ENCODE peak calls at places on chromosomes 4 and X, in seven cellular contexts. G, J, V, D, N, F and S are unnamed samples.

GRCh38 chr4:102217345-102217744 is 127.9 kb downstream of the SLC39A8 start:
- DNase-seq in G (no peak), J (no peak), V (no peak), D (no peak), N (no peak), F (no peak), S (no peak)

GRCh38 chrX:41720125-41720780 is 3.7 kb upstream of the GPR82 start:
- DNase-seq in G (no peak), J (no peak), V (peak), D (no peak), N (no peak), F (no peak), S (peak)

GRCh38 chr4:1628892-1629703 is 55.0 kb downstream of the FAM53A start:
- DNase-seq in G (peak), J (peak), V (peak), D (peak), N (peak), F (peak), S (peak)

GRCh38 chr4:30938956-30939528 is 218.9 kb downstream of the PCDH7 start:
- DNase-seq in G (no peak), J (no peak), V (no peak), D (no peak), N (no peak), F (no peak), S (no peak)

GRCh38 chr4:142408003-142408441 is 438.1 kb downstream of the INPP4B start:
- DNase-seq in G (no peak), J (no peak), V (no peak), D (peak), N (no peak), F (peak), S (no peak)

GRCh38 chr4:108559911-108560310 is 60.5 kb upstream of the RPL34 start:
- DNase-seq in G (no peak), J (no peak), V (no peak), D (no peak), N (no peak), F (no peak), S (no peak)

GRCh38 chrX:22081475-22082092 is 49.5 kb downstream of the PHEX start:
- DNase-seq in G (peak), J (peak), V (peak), D (peak), N (peak), F (peak), S (peak)

GRCh38 chr4:77120888-77121508 is 36.0 kb upstream of the CCNG2 start:
- DNase-seq in G (no peak), J (peak), V (no peak), D (peak), N (no peak), F (peak), S (no peak)

GRCh38 chr4:84673475-84674230 is 90.7 kb downstream of the CDS1 start:
- DNase-seq in G (no peak), J (no peak), V (peak), D (no peak), N (no peak), F (no peak), S (peak)

GRCh38 chr4:854356-854755 is 28.4 kb upstream of the CPLX1 start:
- DNase-seq in G (no peak), J (no peak), V (no peak), D (no peak), N (no peak), F (no peak), S (no peak)

GRCh38 chr4:162804323-162804924 is 362.3 kb downstream of the NAF1 start:
- DNase-seq in G (no peak), J (no peak), V (no peak), D (no peak), N (no peak), F (peak), S (no peak)

GRCh38 chrX:17226736-17227135 is 148.3 kb upstream of the NHS start:
- DNase-seq in G (no peak), J (peak), V (no peak), D (peak), N (no peak), F (peak), S (no peak)

GRCh38 chrX:4382273-4382672 is 668.8 kb upstream of the PRKX start:
- DNase-seq in G (no peak), J (peak), V (no peak), D (no peak), N (no peak), F (no peak), S (no peak)

GRCh38 chrX:136754641-136755040 is 26.1 kb downstream of the ARHGEF6 start:
- DNase-seq in G (no peak), J (no peak), V (no peak), D (no peak), N (no peak), F (no peak), S (no peak)

GRCh38 chrX:54980334-54980733 is 13.7 kb downstream of the PFKFB1 start:
- DNase-seq in G (no peak), J (no peak), V (no peak), D (no peak), N (no peak), F (no peak), S (no peak)

GRCh38 chr4:81319657-81320056 is 104.6 kb upstream of the PRKG2 start:
- DNase-seq in G (no peak), J (no peak), V (no peak), D (no peak), N (no peak), F (no peak), S (no peak)

GRCh38 chr4:8192748-8193738 is 6.0 kb upstream of the SH3TC1 start:
- DNase-seq in G (no peak), J (no peak), V (peak), D (no peak), N (no peak), F (no peak), S (peak)

GRCh38 chrX:132257116-132257515 is 37.9 kb upstream of the RAP2C start:
- DNase-seq in G (no peak), J (no peak), V (peak), D (no peak), N (no peak), F (no peak), S (no peak)

GRCh38 chrX:69161371-69161770 is 3.9 kb downstream of the PJA1 start:
- DNase-seq in G (no peak), J (peak), V (no peak), D (no peak), N (no peak), F (no peak), S (no peak)

GRCh38 chrX:69161786-69162349 is 3.4 kb downstream of the PJA1 start:
- DNase-seq in G (no peak), J (no peak), V (no peak), D (no peak), N (no peak), F (no peak), S (no peak)

GRCh38 chrX:69165116-69165651 is at the start of gene PJA1:
- DNase-seq in G (no peak), J (peak), V (peak), D (peak), N (peak), F (peak), S (peak)

GRCh38 chrX:69163936-69164741 is 1.1 kb downstream of the PJA1 start:
- DNase-seq in G (no peak), J (peak), V (no peak), D (peak), N (no peak), F (no peak), S (peak)

DNA sequence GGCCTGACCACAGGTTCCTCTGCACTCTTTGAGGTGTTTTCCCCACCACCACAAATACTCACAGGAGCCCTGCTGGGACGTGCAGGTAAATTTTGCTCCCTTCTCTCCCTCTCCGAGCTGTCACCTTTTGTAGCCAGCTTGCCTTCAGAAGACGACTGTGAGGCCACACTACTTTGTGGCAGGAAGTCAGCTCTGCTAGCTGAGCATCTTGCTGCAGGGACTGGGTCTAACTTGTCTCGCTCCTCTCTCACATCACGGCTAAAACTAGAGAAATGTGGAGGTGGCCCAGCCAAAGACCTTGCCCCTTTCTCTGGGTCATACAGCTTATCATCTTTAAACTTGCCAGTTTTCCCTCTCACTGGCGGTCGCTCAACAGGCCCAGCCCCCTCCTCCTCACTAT is 2.8 kb downstream of the PJA1 start:
- DNase-seq in G (no peak), J (no peak), V (no peak), D (no peak), N (no peak), F (no peak), S (no peak)
- H2BK5ac ChIP-seq in G (no peak), J (no peak), V (no peak), D (no peak), N (no peak), F (no peak), S (no peak)

GRCh38 chr4:144658908-144659307 is 13.0 kb downstream of the HHIP start:
- DNase-seq in G (no peak), J (no peak), V (peak), D (no peak), N (no peak), F (no peak), S (no peak)

GRCh38 chr4:144658015-144658567 is 12.1 kb downstream of the HHIP start:
- DNase-seq in G (no peak), J (no peak), V (no peak), D (no peak), N (no peak), F (no peak), S (no peak)

GRCh38 chr4:144656857-144657256 is 10.9 kb downstream of the HHIP start:
- DNase-seq in G (no peak), J (no peak), V (peak), D (no peak), N (no peak), F (no peak), S (no peak)

GRCh38 chr4:144654161-144654560 is 8.2 kb downstream of the HHIP start:
- DNase-seq in G (no peak), J (no peak), V (no peak), D (no peak), N (no peak), F (no peak), S (no peak)

DNA sequence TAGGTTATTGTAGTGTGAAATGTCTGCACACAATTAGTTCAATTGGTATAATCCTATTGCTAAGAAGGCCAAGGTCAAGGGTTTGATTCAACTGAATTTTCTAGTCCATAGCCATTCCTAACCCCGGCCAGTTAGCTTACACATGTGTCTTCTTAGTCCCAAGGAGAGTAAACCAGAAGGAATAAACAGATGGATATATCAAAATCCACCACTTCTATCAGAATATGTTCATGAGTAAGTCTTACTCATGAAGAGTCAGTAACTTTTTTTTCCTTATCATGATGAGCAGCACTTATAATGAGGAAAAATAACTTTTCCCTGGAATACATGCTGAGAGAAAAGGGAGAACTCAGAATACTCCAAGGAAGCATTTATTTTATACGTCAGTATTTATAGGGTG is 9.5 kb downstream of the HHIP start:
- DNase-seq in G (no peak), J (no peak), V (peak), D (no peak), N (no peak), F (no peak), S (no peak)
- H3K9ac ChIP-seq in G (no peak), J (no peak), V (no peak), D (no peak), N (no peak), F (no peak), S (no peak)

GRCh38 chr4:128159967-128160366 is 98.9 kb downstream of the LARP1B start:
- DNase-seq in G (no peak), J (no peak), V (peak), D (no peak), N (no peak), F (no peak), S (peak)
- H2BK5ac ChIP-seq in G (no peak), J (no peak), V (peak), D (no peak), N (no peak), F (no peak), S (no peak)

GRCh38 chr4:39362827-39363226 is 3.3 kb downstream of the RFC1 start:
- DNase-seq in G (no peak), J (no peak), V (peak), D (no peak), N (no peak), F (no peak), S (peak)
- H3K9ac ChIP-seq in G (no peak), J (no peak), V (no peak), D (no peak), N (no peak), F (no peak), S (no peak)

DNA sequence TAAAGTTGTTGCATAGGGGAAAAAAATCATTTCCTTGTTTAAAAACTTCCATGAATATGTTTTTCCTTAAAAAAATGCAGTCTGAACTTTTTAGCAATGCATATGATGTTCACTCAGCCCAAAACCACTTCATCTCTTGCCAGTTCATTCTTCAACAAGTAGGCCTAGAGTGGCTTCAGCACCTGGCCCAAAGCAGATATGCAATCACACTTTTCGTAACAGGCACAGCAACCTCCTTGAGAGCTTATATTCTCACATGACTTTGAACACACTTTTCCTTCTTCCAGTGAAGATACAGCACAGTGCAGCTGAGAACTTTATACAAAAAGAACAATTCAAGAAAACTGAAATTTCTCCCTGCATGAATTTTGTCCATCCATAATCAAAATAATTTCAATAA is 128.6 kb downstream of the ADAMTS3 start:
- DNase-seq in G (no peak), J (no peak), V (no peak), D (no peak), N (no peak), F (no peak), S (no peak)
- H2BK5ac ChIP-seq in G (no peak), J (no peak), V (no peak), D (no peak), N (no peak), F (no peak), S (no peak)

GRCh38 chr4:95129708-95130343 is 372.1 kb downstream of the BMPR1B start:
- DNase-seq in G (no peak), J (no peak), V (peak), D (peak), N (no peak), F (peak), S (peak)
- H3K9ac ChIP-seq in G (no peak), J (no peak), V (no peak), D (no peak), N (no peak), F (no peak), S (peak)

GRCh38 chr4:94352996-94353395 is 10.4 kb upstream of the HPGDS start:
- DNase-seq in G (no peak), J (no peak), V (no peak), D (no peak), N (no peak), F (no peak), S (no peak)

GRCh38 chr4:94357624-94358023 is 15.0 kb upstream of the HPGDS start:
- DNase-seq in G (no peak), J (no peak), V (peak), D (no peak), N (no peak), F (no peak), S (no peak)

GRCh38 chr4:94354474-94354896 is 11.8 kb upstream of the HPGDS start:
- DNase-seq in G (no peak), J (no peak), V (no peak), D (peak), N (no peak), F (no peak), S (no peak)

GRCh38 chr4:94358101-94358500 is 15.5 kb upstream of the HPGDS start:
- DNase-seq in G (no peak), J (no peak), V (no peak), D (no peak), N (no peak), F (no peak), S (no peak)

DNA sequence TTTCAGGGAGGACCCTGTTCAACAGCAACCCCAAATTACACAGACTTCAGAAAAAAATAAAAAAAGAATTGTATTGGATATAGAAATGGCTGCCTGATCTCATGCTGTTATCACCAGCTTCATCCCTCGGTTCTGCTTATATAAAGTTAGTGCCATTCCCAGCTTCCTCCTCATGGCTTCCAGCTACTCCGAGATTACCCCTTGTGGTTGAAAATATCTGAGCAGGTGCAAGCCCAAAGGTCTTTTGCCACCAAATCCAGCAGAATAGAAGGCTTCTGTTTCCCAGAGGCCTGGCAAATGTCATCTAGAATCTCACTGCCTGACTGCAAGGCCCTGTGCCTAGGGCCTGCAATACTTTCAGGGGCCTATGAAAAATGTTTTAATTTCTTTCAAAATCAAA is 13.8 kb upstream of the HPGDS start:
- DNase-seq in G (no peak), J (no peak), V (no peak), D (no peak), N (no peak), F (no peak), S (no peak)
- H2BK5ac ChIP-seq in G (no peak), J (no peak), V (no peak), D (no peak), N (no peak), F (no peak), S (no peak)

GRCh38 chr4:173185832-173186545 is 17.4 kb downstream of the GALNT7 start:
- DNase-seq in G (no peak), J (no peak), V (no peak), D (no peak), N (no peak), F (no peak), S (no peak)
- H3K9ac ChIP-seq in G (no peak), J (no peak), V (no peak), D (no peak), N (no peak), F (no peak), S (no peak)